ENCODE peak calls at places on chromosomes 7 and 10, in ten cellular contexts. F, J, G, Q, R, E, N, L, T and B are unnamed samples. For H3K36me3, the result is how much of the 10 kb centered on the place peaks cover.

GRCh38 chr7:70566659-70567058 is 565.3 kb upstream of the GALNT17 start:
- DNase-seq in R (no peak), J (no peak), T (peak), G (no peak), Q (no peak), N (no peak), E (no peak), L (peak), F (no peak), B (no peak)

GRCh38 chr10:103895458-103896186 is 22.4 kb downstream of the STN1 start:
- DNase-seq in L (peak), R (peak), G (no peak), J (no peak), T (peak), Q (no peak), F (no peak), E (peak), N (no peak), B (peak)

GRCh38 chr7:2484868-2485267 is 8.7 kb upstream of the GRIFIN start:
- DNase-seq in F (no peak), N (no peak), R (no peak), J (no peak), T (no peak), G (no peak), Q (no peak), L (no peak), E (no peak), B (no peak)

GRCh38 chr7:111741811-111742240 is 179.5 kb upstream of the IMMP2L start:
- DNase-seq in F (no peak), L (peak), T (peak), J (peak), N (peak), E (peak), Q (peak), G (peak), R (peak), B (no peak)

GRCh38 chr7:40306025-40306424 is 171.2 kb downstream of the SUGCT start:
- DNase-seq in Q (no peak), J (no peak), G (no peak), F (no peak), T (no peak), N (no peak), R (peak), E (no peak), L (no peak), B (no peak)

GRCh38 chr10:86929445-86929844 is 28.0 kb downstream of the MMRN2 start:
- DNase-seq in R (no peak), G (no peak), Q (no peak), E (no peak), L (no peak), N (no peak), T (no peak), J (no peak), F (no peak), B (no peak)

GRCh38 chr7:2862831-2863361 is 18.8 kb upstream of the GNA12 start:
- DNase-seq in J (no peak), G (no peak), T (no peak), N (no peak), L (peak), F (no peak), R (peak), Q (peak), E (peak), B (no peak)

GRCh38 chr10:15802375-15802949 is 57.8 kb downstream of the MINDY3 start:
- DNase-seq in N (no peak), Q (no peak), R (no peak), F (no peak), T (no peak), G (no peak), J (no peak), L (peak), E (no peak), B (no peak)

GRCh38 chr7:66250711-66251110 is 45.6 kb downstream of the TPST1 start:
- DNase-seq in E (no peak), L (peak), J (no peak), G (no peak), Q (no peak), N (no peak), T (peak), R (peak), F (no peak), B (no peak)

GRCh38 chr10:34811968-34812514 is 3.1 kb downstream of the PARD3 start:
- DNase-seq in F (no peak), Q (no peak), N (no peak), J (no peak), L (peak), T (no peak), G (no peak), E (no peak), R (peak), B (no peak)

GRCh38 chr7:92451645-92452044 is 4.4 kb downstream of the GATAD1 start:
- DNase-seq in N (no peak), F (no peak), L (no peak), R (no peak), E (no peak), G (no peak), J (no peak), Q (no peak), T (no peak), B (no peak)

GRCh38 chr7:111232249-111233084 is 141.5 kb downstream of the LRRN3 start:
- DNase-seq in R (peak), Q (no peak), F (no peak), T (peak), N (no peak), L (peak), E (no peak), G (no peak), J (no peak), B (peak)

GRCh38 chr10:76408646-76409045 is 977.2 kb downstream of the LRMDA start:
- DNase-seq in J (no peak), R (peak), N (no peak), Q (no peak), E (no peak), F (no peak), L (no peak), T (no peak), G (no peak), B (no peak)

GRCh38 chr7:133742709-133743538 is 384.2 kb upstream of the LRGUK start:
- DNase-seq in L (peak), R (no peak), F (no peak), Q (no peak), N (no peak), J (no peak), T (peak), G (no peak), E (no peak), B (no peak)

GRCh38 chr7:39465055-39465929 is 100.9 kb upstream of the YAE1 start:
- DNase-seq in F (no peak), G (peak), E (peak), J (peak), N (no peak), T (peak), L (peak), R (peak), Q (no peak), B (peak)

GRCh38 chr7:114628362-114628761 is 213.7 kb downstream of the FOXP2 start:
- DNase-seq in T (no peak), E (no peak), N (no peak), L (no peak), Q (no peak), J (no peak), R (no peak), F (no peak), G (no peak), B (no peak)

GRCh38 chr7:66142996-66143395 is 28.3 kb downstream of the CRCP start:
- DNase-seq in E (no peak), J (no peak), G (no peak), T (peak), F (no peak), N (no peak), R (no peak), Q (no peak), L (no peak), B (no peak)

GRCh38 chr10:7484456-7485266 is 73.8 kb upstream of the SFMBT2 start:
- DNase-seq in T (no peak), J (no peak), E (no peak), L (no peak), Q (peak), N (no peak), F (no peak), G (no peak), R (no peak), B (no peak)

GRCh38 chr10:80200687-80201086 is 4.7 kb downstream of the ANXA11 start:
- DNase-seq in N (no peak), J (no peak), F (no peak), E (no peak), L (no peak), Q (no peak), R (no peak), G (no peak), T (no peak), B (no peak)

GRCh38 chr7:125316451-125316850 is 386.8 kb upstream of the POT1 start:
- DNase-seq in R (no peak), F (no peak), N (no peak), E (no peak), G (peak), L (peak), Q (no peak), J (peak), T (peak), B (no peak)

GRCh38 chr7:12716134-12716667 is 28.8 kb downstream of the ARL4A start:
- DNase-seq in J (no peak), F (no peak), Q (no peak), G (no peak), N (no peak), T (no peak), E (no peak), R (no peak), L (peak), B (no peak)

GRCh38 chr7:149196705-149197171 is 1.4 kb downstream of the ZNF282 start:
- DNase-seq in L (no peak), T (peak), G (peak), Q (no peak), J (no peak), R (no peak), F (no peak), N (peak), E (no peak), B (no peak)

GRCh38 chr10:5284311-5285057 is 80.3 kb upstream of the UCN3 start:
- DNase-seq in R (peak), Q (no peak), G (no peak), E (no peak), F (no peak), N (no peak), J (no peak), L (peak), T (peak), B (no peak)

GRCh38 chr7:1512781-1513656 is 8.8 kb upstream of the INTS1 start:
- DNase-seq in F (peak), N (peak), T (peak), J (no peak), L (peak), E (peak), Q (no peak), G (no peak), R (peak), B (no peak)

GRCh38 chr10:4344544-4344994 is 481.4 kb upstream of the AKR1E2 start:
- DNase-seq in F (peak), L (peak), J (no peak), G (no peak), N (peak), R (peak), T (peak), Q (no peak), E (peak), B (peak)

GRCh38 chr7:12418452-12418851 is 14.8 kb upstream of the VWDE start:
- DNase-seq in N (no peak), L (no peak), J (no peak), Q (no peak), E (no peak), R (no peak), T (no peak), G (no peak), F (no peak), B (no peak)

GRCh38 chr7:115635367-115635766 is 395.2 kb downstream of the TFEC start:
- DNase-seq in T (no peak), R (no peak), J (no peak), N (no peak), L (no peak), E (no peak), F (no peak), Q (no peak), G (no peak), B (no peak)

GRCh38 chr7:115122388-115122787 is 200.5 kb downstream of the MDFIC start:
- DNase-seq in N (no peak), J (no peak), G (no peak), R (no peak), T (no peak), Q (no peak), F (no peak), E (no peak), L (no peak), B (no peak)

GRCh38 chr10:31197886-31198285 is 121.1 kb upstream of the ZEB1 start:
- DNase-seq in L (no peak), J (no peak), F (no peak), G (no peak), E (no peak), R (peak), N (no peak), T (peak), Q (no peak), B (no peak)

GRCh38 chr7:149330914-149331567 is 69.0 kb downstream of the ZNF783 start:
- DNase-seq in E (no peak), T (peak), N (no peak), G (peak), Q (no peak), L (no peak), F (no peak), R (no peak), J (no peak), B (no peak)

GRCh38 chr10:58201704-58202103 is 66.0 kb downstream of the IPMK start:
- DNase-seq in T (no peak), E (no peak), L (no peak), F (no peak), N (no peak), G (no peak), R (no peak), J (no peak), Q (no peak), B (no peak)

GRCh38 chr10:73973427-73973826 is 24.5 kb upstream of the VCL start:
- DNase-seq in F (no peak), J (no peak), T (no peak), E (no peak), N (no peak), Q (no peak), L (no peak), R (no peak), G (no peak), B (no peak)

GRCh38 chr7:129781128-129781855 is 169.8 kb downstream of the NRF1 start:
- DNase-seq in Q (no peak), E (no peak), F (no peak), T (no peak), J (peak), G (peak), R (no peak), N (no peak), L (no peak), B (no peak)

GRCh38 chr10:90602815-90603600 is 254.8 kb downstream of the HTR7 start:
- DNase-seq in Q (no peak), F (no peak), N (no peak), G (no peak), J (no peak), E (no peak), T (peak), L (peak), R (peak), B (peak)

GRCh38 chr7:135100856-135101255 is 47.0 kb upstream of the TMEM140 start:
- DNase-seq in J (no peak), F (no peak), N (no peak), R (peak), L (no peak), G (no peak), Q (no peak), E (no peak), T (peak), B (peak)

GRCh38 chr10:99667108-99667751 is 7.9 kb downstream of the ENTPD7 start:
- DNase-seq in F (no peak), J (no peak), L (peak), N (no peak), T (peak), Q (no peak), E (no peak), R (peak), G (no peak), B (no peak)

GRCh38 chr7:139696547-139696946 is 81.3 kb downstream of the HIPK2 start:
- DNase-seq in G (no peak), E (no peak), T (no peak), R (no peak), J (no peak), Q (no peak), F (no peak), L (no peak), N (no peak), B (no peak)

GRCh38 chr7:8481752-8482446 is 48.5 kb downstream of the NXPH1 start:
- DNase-seq in Q (no peak), F (no peak), N (no peak), E (no peak), R (no peak), G (no peak), J (no peak), L (no peak), T (no peak), B (no peak)

GRCh38 chr10:51403522-51403921 is 295.9 kb downstream of the CSTF2T start:
- DNase-seq in G (no peak), Q (no peak), L (no peak), J (no peak), E (no peak), T (no peak), F (no peak), R (no peak), N (no peak), B (no peak)

GRCh38 chr7:140869430-140869829 is 55.3 kb downstream of the BRAF start:
- DNase-seq in L (no peak), J (no peak), Q (no peak), G (no peak), F (no peak), N (no peak), R (no peak), E (no peak), T (no peak), B (no peak)
- H3K4me3 ChIP-seq in L (no peak), J (no peak), Q (no peak), G (no peak), F (no peak), N (no peak), R (no peak), E (no peak), T (no peak), B (no peak)

DNA sequence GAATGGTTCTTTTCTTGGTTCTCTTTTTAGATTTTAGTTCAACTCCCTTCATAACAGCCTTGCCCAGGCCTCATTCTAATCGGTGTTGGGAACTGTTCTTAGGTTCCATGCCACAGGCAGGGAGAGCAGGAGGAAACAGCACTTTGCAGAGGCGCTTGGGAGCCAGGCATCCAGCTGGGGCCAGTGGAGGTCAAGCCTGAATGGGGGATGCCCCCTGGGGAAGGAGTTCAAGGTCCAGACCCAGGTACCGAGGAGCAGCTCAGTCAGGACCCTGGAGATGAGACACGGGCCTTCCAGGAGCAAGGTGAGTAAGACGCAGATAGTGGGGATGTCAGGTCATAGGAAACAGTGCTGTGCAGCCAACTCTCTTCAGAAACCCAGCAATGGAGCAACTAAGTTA is 4.5 kb downstream of the ZSCAN25 start:
- DNase-seq in E (no peak), J (no peak), T (no peak), R (no peak), Q (no peak), G (no peak), F (no peak), N (no peak), L (no peak), B (no peak)
- H3K36me3 ChIP-seq in E (half or more), J (half or more), T (under half), R (under half), Q (half or more), G (half or more), F (half or more), N (half or more), L (half or more), B (under half)

DNA sequence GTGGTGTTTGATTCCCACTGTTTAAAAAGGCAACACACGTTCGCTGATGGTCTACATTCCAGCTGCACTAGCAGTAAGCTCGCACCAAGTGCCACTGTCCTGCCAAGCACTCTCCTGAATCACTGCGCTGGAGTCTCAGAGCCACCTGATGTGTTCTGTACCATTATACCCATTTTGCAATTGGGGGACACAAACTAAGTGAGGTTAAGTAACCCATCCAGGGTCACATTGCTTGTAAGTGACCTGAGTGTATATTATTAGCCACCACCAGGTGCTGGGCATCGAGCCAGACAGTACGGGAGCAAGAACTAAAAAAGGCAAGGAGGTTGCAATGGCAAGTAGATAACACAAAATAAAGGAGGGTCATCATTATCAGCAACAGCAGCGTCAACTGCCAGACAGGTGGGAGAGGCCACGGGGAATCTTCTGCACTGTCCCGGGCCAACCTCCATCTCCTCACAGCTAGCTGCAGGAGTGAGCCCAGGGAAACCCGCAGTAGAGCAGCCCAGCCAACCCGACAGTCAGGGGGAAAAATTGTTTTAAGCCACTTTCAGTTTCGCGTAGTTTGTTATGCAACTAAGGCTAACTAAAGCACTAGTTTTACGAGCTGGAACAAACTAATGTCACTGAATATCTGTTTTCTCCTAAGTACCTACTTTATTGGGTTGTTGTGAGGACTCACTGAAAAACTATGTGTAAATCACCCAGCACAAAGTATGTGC is 712 bp upstream of the CPVL start:
- DNase-seq in T (no peak), N (peak), F (peak), R (peak), E (peak), J (no peak), G (peak), Q (no peak), L (no peak), B (peak)
- H3K4me3 ChIP-seq in T (no peak), N (peak), F (peak), R (peak), E (peak), J (no peak), G (peak), Q (no peak), L (peak), B (no peak)

DNA sequence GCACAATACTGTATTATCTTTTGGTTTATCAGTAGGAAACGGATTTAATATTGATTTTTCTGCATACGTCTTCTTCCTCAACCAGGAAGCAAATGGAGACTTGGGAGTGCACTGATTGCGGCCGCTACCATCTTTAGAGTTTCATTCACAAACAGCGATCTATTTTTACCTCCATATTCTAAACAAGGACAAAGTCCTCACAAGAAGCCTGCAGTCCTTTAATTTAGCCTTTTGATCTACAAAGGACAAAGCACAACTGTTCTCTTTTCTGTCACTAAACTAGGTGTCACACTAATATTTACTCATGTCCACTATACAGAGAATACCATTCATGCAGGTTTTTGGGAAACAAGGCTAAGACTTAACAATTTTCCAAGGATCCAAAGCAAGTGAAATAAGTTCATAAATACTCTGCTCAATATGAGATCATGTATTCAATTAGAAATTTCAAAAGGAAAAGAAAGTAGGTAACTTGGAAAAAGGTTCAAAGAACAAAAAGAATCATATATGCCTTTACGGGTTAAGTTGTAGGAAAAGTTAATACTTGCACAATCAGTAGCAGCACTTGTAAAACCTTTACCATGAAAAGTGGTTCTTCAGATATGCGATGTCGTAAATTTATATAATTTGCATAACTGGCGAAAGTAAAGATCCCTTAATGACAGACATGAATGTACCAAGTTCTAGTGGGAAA is 92.1 kb downstream of the UPF2 start:
- DNase-seq in J (no peak), F (no peak), N (no peak), R (no peak), L (no peak), G (no peak), T (no peak), Q (no peak), E (no peak), B (no peak)
- H3K36me3 ChIP-seq in J (under half), F (half or more), N (under half), R (under half), L (under half), G (under half), T (under half), Q (under half), E (under half), B (under half)

GRCh38 chr10:132023092-132023811 is 41.5 kb upstream of the BNIP3 start:
- DNase-seq in R (peak), J (peak), L (peak), E (peak), N (peak), Q (peak), G (peak), T (peak), F (peak), B (peak)
- H3K4me3 ChIP-seq in R (peak), J (no peak), L (no peak), E (peak), N (peak), Q (no peak), G (no peak), T (peak), F (no peak), B (no peak)

GRCh38 chr7:90903856-90904255 is 307.7 kb downstream of the CDK14 start:
- DNase-seq in R (no peak), G (no peak), T (no peak), E (no peak), L (no peak), J (no peak), Q (no peak), N (no peak), F (no peak), B (no peak)
- H3K36me3 ChIP-seq in R (under half), G (under half), T (under half), E (under half), L (under half), J (under half), Q (under half), N (under half), F (under half), B (under half)

GRCh38 chr10:61830846-61831273 is 70.6 kb upstream of the ARID5B start:
- DNase-seq in G (no peak), L (peak), F (no peak), T (no peak), R (no peak), E (no peak), J (no peak), Q (no peak), N (no peak), B (no peak)
- H3K4me3 ChIP-seq in G (no peak), L (no peak), F (no peak), T (no peak), R (no peak), E (no peak), J (no peak), Q (no peak), N (no peak), B (no peak)